ENCODE peak calls at places on chromosomes 2 and 18, in four cellular contexts. M is ascending aorta, C is prostate gland, X is AG04450. W is an unnamed sample.

GRCh38 chr2:27587025-27587424 is 4.2 kb downstream of the ZNF512 start:
- DNase-seq in M (no peak), C (no peak), X (no peak), W (no peak)

GRCh38 chr18:61699397-61700090 is 193.3 kb downstream of the RNF152 start:
- DNase-seq in M (no peak), C (no peak), X (no peak), W (no peak)

GRCh38 chr2:67579791-67580190 is 182.7 kb downstream of the ETAA1 start:
- DNase-seq in M (no peak), C (no peak), X (no peak), W (no peak)

GRCh38 chr2:97739893-97740245 is 26.5 kb downstream of the ZAP70 start:
- DNase-seq in M (no peak), C (no peak), X (no peak), W (no peak)

GRCh38 chr2:107727318-107727717 is 99.4 kb upstream of the RGPD4 start:
- DNase-seq in M (no peak), C (no peak), X (no peak), W (no peak)

GRCh38 chr2:98569197-98569793 is 39.0 kb downstream of the COA5 start:
- DNase-seq in M (no peak), C (no peak), X (no peak), W (no peak)

GRCh38 chr2:102736607-102737409 is 25.0 kb upstream of the TMEM182 start:
- DNase-seq in M (peak; percentile 90), C (peak; percentile 78), X (no peak), W (peak; percentile 82)

GRCh38 chr2:238509903-238510302 is 83.2 kb downstream of the ASB1 start:
- DNase-seq in M (no peak), C (no peak), X (no peak), W (no peak)

GRCh38 chr2:65231892-65232477 is 4.4 kb downstream of the ACTR2 start:
- DNase-seq in M (no peak), C (no peak), X (no peak), W (no peak)

GRCh38 chr18:31429623-31430022 is 17.9 kb upstream of the DSG3 start:
- DNase-seq in M (no peak), C (no peak), X (no peak), W (no peak)

GRCh38 chr2:189581354-189582139 is 961 bp upstream of the SLC40A1 start:
- DNase-seq in M (peak; percentile 66), C (peak; percentile 33), X (no peak), W (no peak)

GRCh38 chr2:41829011-41829500 is 218.8 kb upstream of the PKDCC start:
- DNase-seq in M (no peak), C (no peak), X (no peak), W (no peak)
- H3K27ac ChIP-seq in M (no peak overlapping the region), C (no peak overlapping the region), X (no peak overlapping the region), W (no peak overlapping the region)

GRCh38 chr18:74281011-74281638 is 10.6 kb downstream of the CYB5A start:
- DNase-seq in M (no peak), C (no peak), X (no peak), W (no peak)
- H3K27ac ChIP-seq in M (no peak overlapping the region), C (no peak overlapping the region), X (no peak overlapping the region), W (no peak overlapping the region)

DNA sequence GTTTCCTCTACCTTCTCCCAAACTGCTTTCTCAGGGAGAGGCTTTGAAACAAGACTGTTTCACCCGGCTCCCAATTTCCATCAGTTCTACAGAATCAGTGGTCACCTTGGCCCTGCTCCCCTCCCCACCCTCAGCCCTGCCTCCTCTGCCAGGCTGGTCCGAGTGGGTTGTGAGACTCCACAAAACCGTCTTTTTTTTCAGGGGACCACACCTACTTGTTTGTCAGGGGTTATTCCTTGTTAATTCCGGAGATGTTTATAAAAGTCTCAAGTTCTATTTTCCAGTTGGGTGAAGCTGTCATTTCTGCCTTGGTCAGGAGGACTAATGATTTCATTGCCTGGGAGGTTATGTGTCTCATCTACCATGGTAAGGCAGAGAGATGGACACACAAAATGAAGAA is 46.1 kb downstream of the COPS8 start:
- DNase-seq in M (no peak), C (no peak), X (no peak), W (no peak)
- H3K27ac ChIP-seq in M (no peak overlapping the region), C (no peak overlapping the region), X (peak overlapping the region; percentile 55), W (no peak overlapping the region)

GRCh38 chr2:31889044-31889443 is 121.8 kb downstream of the MEMO1 start:
- DNase-seq in M (no peak), C (no peak), X (no peak), W (no peak)
- H3K27ac ChIP-seq in M (no peak overlapping the region), C (no peak overlapping the region), X (no peak overlapping the region), W (no peak overlapping the region)

DNA sequence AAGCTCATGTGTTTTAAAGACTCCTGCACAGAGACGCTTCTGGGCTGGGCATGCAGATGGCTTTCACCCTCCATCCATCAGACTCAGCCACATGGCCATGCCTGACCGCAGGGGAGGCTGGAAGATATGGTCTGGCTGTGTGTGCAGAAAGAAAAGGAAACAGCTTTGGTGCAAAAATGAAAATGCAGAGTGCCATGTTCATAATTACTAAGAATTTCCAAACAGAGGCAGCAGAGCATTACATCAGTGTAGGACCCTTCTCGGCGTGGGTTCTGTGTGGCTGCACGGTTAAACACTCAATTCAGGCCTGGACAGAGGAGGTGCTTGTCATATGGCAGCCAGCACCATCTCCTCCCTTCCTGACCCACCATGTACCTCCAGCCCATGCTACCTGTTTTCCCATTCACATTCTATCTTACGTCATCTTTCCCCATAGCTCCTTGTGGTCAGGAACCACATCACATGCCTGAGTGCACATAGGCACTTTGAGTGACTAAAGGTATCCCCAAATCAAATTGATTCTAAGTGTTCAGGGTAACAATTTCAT is 200.3 kb upstream of the ID2 start:
- DNase-seq in M (no peak), C (no peak), X (no peak), W (no peak)
- H3K27ac ChIP-seq in M (no peak overlapping the region), C (no peak overlapping the region), X (no peak overlapping the region), W (no peak overlapping the region)

DNA sequence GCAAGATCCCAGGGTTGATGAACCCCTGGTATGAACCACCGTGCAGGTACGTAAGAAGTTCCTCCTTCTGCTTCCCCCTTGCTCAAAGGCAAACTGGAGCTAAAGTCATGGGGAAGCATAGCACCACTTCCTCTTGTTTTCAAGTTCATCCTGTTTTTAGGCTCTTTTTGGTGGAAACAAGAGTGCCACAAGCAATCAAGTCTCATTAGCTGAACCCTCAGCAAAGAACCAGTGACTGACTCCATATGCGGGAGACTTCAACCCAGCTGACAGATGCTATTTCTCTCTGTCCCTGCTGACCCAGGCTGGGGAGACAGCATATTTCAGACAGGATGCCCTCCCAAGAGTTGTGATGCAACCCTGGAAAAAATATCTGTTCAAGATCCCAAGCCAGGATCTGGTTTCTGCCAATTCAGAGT is 47.7 kb downstream of the BCL2 start:
- DNase-seq in M (no peak), C (no peak), X (no peak), W (no peak)
- H3K27ac ChIP-seq in M (no peak overlapping the region), C (no peak overlapping the region), X (no peak overlapping the region), W (peak overlapping the region; percentile 3)